ENCODE peak calls at places on chromosome 6, in eight cellular contexts. S is K562, Z is stomach, T is sigmoid colon, U is tibial nerve, L is upper lobe of left lung, W is transverse colon, M is HepG2. B is an unnamed sample. For H3K36me3, the result is how much of the 10 kb centered on the place peaks cover.

GRCh38 chr6:112936476-112936875 is 589.3 kb downstream of the RFPL4B start:
- DNase-seq in W (no peak), M (no peak), Z (no peak), S (no peak), T (no peak), U (no peak), L (no peak), B (no peak)

GRCh38 chr6:129575378-129576118 is 134.4 kb downstream of the ARHGAP18 start:
- DNase-seq in S (peak), T (no peak), L (peak), W (no peak), U (peak), M (peak), Z (no peak), B (no peak)

GRCh38 chr6:119484598-119484997 is 135.0 kb upstream of the MAN1A1 start:
- DNase-seq in U (no peak), W (no peak), T (no peak), Z (no peak), L (no peak), M (no peak), S (no peak), B (no peak)

GRCh38 chr6:2970034-2970685 is 1.2 kb downstream of the SERPINB6 start:
- DNase-seq in S (peak), Z (no peak), W (no peak), T (no peak), M (no peak), U (no peak), L (no peak), B (no peak)

GRCh38 chr6:79246891-79247290 is 12.4 kb upstream of the HMGN3 start:
- DNase-seq in T (no peak), S (no peak), W (no peak), L (no peak), U (no peak), Z (no peak), M (no peak), B (no peak)

GRCh38 chr6:37690964-37691735 is 6.5 kb downstream of the MDGA1 start:
- DNase-seq in W (no peak), Z (no peak), T (no peak), U (no peak), S (no peak), M (no peak), L (no peak), B (no peak)

GRCh38 chr6:20438462-20439070 is 36.9 kb downstream of the E2F3 start:
- DNase-seq in M (no peak), L (no peak), U (no peak), Z (no peak), T (no peak), S (no peak), W (no peak), B (no peak)

GRCh38 chr6:1764584-1764983 is 154.9 kb downstream of the FOXC1 start:
- DNase-seq in S (no peak), W (no peak), U (no peak), Z (no peak), T (no peak), M (no peak), L (no peak), B (no peak)

GRCh38 chr6:7137335-7138106 is 29.8 kb downstream of the RREB1 start:
- DNase-seq in T (peak), Z (no peak), S (peak), U (peak), L (peak), M (no peak), W (peak), B (peak)

GRCh38 chr6:148693882-148694484 is 52.8 kb upstream of the UST start:
- DNase-seq in L (no peak), Z (no peak), U (no peak), S (no peak), W (no peak), M (no peak), T (no peak), B (no peak)

GRCh38 chr6:51738614-51739013 is 348.8 kb downstream of the PKHD1 start:
- DNase-seq in Z (no peak), U (no peak), T (no peak), M (no peak), W (no peak), L (no peak), S (no peak), B (no peak)

GRCh38 chr6:93731306-93731705 is 311.9 kb upstream of the EPHA7 start:
- DNase-seq in S (no peak), T (no peak), L (no peak), U (no peak), M (no peak), Z (no peak), W (no peak), B (no peak)

GRCh38 chr6:168960557-168960956 is 293.1 kb downstream of the THBS2 start:
- DNase-seq in U (no peak), W (no peak), Z (no peak), S (no peak), L (no peak), T (no peak), M (no peak), B (no peak)

GRCh38 chr6:128316258-128316952 is 204.0 kb downstream of the PTPRK start:
- DNase-seq in L (no peak), T (no peak), U (no peak), W (no peak), Z (no peak), S (no peak), M (no peak), B (no peak)

GRCh38 chr6:30743099-30744053 is 889 bp upstream of the FLOT1 start:
- DNase-seq in T (peak), U (no peak), W (peak), S (peak), M (no peak), L (peak), Z (no peak), B (peak)

GRCh38 chr6:149484733-149485700 is at the start of gene ZC3H12D:
- DNase-seq in W (peak), M (peak), Z (peak), U (peak), S (peak), T (peak), L (peak), B (no peak)

GRCh38 chr6:87730310-87730709 is 28.3 kb upstream of the AKIRIN2 start:
- DNase-seq in Z (no peak), L (peak), M (peak), S (no peak), T (peak), U (peak), W (peak), B (peak)

GRCh38 chr6:30615958-30616810 is 859 bp downstream of the PPP1R10 start:
- DNase-seq in W (no peak), L (no peak), M (peak), S (peak), Z (no peak), T (peak), U (peak), B (no peak)

GRCh38 chr6:122184260-122184934 is 215.1 kb upstream of the HSF2 start:
- DNase-seq in Z (no peak), S (no peak), L (no peak), M (peak), T (no peak), U (no peak), W (no peak), B (no peak)

GRCh38 chr6:3259491-3259958 is 778 bp downstream of the PSMG4 start:
- DNase-seq in U (no peak), M (peak), Z (peak), L (peak), T (no peak), S (peak), W (peak), B (peak)

GRCh38 chr6:22251331-22251730 is 45.5 kb downstream of the PRL start:
- DNase-seq in U (no peak), L (no peak), T (no peak), S (no peak), M (no peak), Z (no peak), W (no peak), B (no peak)

GRCh38 chr6:168272379-168273011 is 47.1 kb downstream of the DACT2 start:
- DNase-seq in U (no peak), L (no peak), W (no peak), S (peak), Z (no peak), T (no peak), M (peak), B (no peak)

GRCh38 chr6:135937126-135937525 is 85.6 kb downstream of the PDE7B start:
- DNase-seq in Z (no peak), M (no peak), L (no peak), W (no peak), S (no peak), T (no peak), U (no peak), B (no peak)

GRCh38 chr6:101294676-101295075 is 98.8 kb upstream of the GRIK2 start:
- DNase-seq in Z (no peak), W (no peak), M (no peak), L (no peak), U (no peak), S (no peak), T (no peak), B (no peak)

GRCh38 chr6:6712979-6713514 is 124.5 kb downstream of the LY86 start:
- DNase-seq in W (no peak), T (no peak), L (peak), M (no peak), S (no peak), U (no peak), Z (no peak), B (no peak)

GRCh38 chr6:2899596-2899995 is 3.5 kb downstream of the SERPINB9 start:
- DNase-seq in U (no peak), T (no peak), M (no peak), Z (no peak), S (no peak), W (no peak), L (no peak), B (no peak)

GRCh38 chr6:25327372-25327771 is 48.2 kb downstream of the CARMIL1 start:
- DNase-seq in W (no peak), Z (no peak), S (no peak), U (no peak), L (no peak), T (no peak), M (no peak), B (no peak)

GRCh38 chr6:37514377-37514776 is 14.7 kb upstream of the CCDC167 start:
- DNase-seq in Z (no peak), W (no peak), T (no peak), M (no peak), U (no peak), L (no peak), S (no peak), B (no peak)

GRCh38 chr6:22367331-22367730 is 70.5 kb upstream of the PRL start:
- DNase-seq in Z (no peak), U (no peak), W (no peak), M (no peak), L (no peak), T (no peak), S (no peak), B (no peak)

GRCh38 chr6:154569136-154569862 is 58.8 kb upstream of the CNKSR3 start:
- DNase-seq in U (no peak), W (no peak), S (no peak), M (no peak), L (no peak), Z (no peak), T (no peak), B (no peak)

GRCh38 chr6:13818341-13818740 is 4.0 kb upstream of the MCUR1 start:
- DNase-seq in W (no peak), S (no peak), M (peak), Z (no peak), T (no peak), U (no peak), L (no peak), B (no peak)

GRCh38 chr6:160737934-160738333 is 35.9 kb downstream of the PLG start:
- DNase-seq in M (no peak), U (no peak), S (no peak), L (no peak), T (no peak), W (no peak), Z (no peak), B (no peak)

GRCh38 chr6:160730911-160731310 is 28.9 kb downstream of the PLG start:
- DNase-seq in Z (no peak), U (no peak), T (no peak), L (no peak), M (peak), W (no peak), S (peak), B (no peak)

GRCh38 chr6:160734627-160735026 is 32.6 kb downstream of the PLG start:
- DNase-seq in L (no peak), S (no peak), U (no peak), M (no peak), T (no peak), Z (no peak), W (no peak), B (no peak)

GRCh38 chr6:160735523-160735922 is 33.5 kb downstream of the PLG start:
- DNase-seq in M (no peak), L (no peak), U (no peak), T (no peak), S (no peak), Z (no peak), W (no peak), B (no peak)

DNA sequence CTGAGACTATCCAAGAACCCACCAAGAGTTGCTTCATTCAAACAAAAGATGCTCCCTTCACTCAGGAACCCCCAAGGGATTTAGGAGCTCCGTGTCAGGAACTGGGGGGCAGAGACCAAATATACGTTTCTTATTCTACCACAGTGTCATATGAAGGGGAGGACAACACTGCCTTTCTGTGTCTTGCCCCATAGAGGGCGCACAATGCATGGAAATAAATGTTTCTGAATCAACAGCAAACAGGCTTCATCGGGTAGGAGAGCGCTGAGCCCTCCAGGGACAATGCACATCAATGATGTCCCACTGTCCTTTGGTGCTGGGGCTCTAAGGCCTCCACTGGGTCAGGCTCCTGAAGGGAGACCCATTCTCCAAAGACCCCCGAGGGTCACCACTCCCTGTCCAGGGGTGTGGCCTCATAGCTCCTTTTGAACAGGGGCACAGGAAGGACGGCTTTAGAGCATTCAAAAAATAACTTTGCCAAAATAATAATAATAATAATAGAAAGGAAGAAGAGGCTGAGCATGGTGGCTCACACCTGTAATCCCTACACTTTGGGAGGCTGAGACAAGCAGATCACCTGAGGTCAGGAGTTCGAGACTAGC is 31.1 kb downstream of the PLG start:
- DNase-seq in U (peak), Z (peak), S (peak), T (no peak), W (peak), L (no peak), M (peak), B (peak)
- TF ChIP-seq CTCF in U (peak), Z (peak), S (peak), T (peak), W (peak), L (peak), M (peak), B (peak)

GRCh38 chr6:35048631-35049083 is 92.5 kb downstream of the TCP11 start:
- DNase-seq in W (peak), U (no peak), T (peak), L (peak), S (no peak), M (no peak), Z (no peak), B (peak)
- H3K36me3 ChIP-seq in W (under half), U (under half), T (under half), L (under half), S (under half), M (under half), Z (under half), B (under half)

DNA sequence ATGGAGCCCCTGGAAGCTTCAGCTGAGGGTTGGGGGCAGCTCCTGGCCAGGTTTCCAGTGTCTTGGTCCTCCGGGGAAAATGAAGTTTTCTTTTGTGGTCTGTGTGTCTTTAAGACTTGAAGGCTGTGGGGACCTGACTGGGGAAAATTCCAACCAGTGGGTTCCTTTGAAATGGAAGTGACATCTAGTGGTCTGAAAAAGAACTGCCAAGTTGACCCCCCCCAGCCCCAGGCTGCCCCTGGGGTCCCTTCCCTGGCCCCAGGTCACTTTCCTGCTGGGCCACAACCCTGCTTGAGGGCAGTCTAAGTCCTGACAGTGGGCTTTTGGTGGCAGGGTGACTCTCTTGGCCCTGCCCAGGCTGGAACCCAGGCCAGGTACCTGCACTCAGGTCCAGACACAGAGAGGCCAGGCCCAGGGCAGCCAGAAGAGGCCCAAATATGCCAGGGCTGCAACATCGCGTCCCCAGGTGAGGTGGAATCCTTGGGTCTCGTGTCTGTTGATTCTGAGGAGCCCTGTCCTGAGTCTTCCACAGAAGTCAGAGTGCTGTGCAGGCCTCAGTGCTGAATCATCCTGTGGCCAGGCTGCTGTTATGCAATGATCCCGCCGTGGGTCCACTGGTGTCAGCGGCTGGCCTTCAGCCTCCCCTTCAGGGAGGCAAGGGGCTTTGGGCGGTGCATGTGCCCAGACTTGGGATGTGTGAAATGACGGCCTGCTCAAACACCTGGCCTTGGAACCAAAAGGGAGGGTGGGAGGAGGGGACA is 68.4 kb downstream of the VEGFA start:
- DNase-seq in T (peak), L (peak), M (peak), Z (peak), U (peak), S (peak), W (peak), B (no peak)
- TF ChIP-seq EP300 in T (no peak), L (no peak), M (peak), Z (no peak), U (no peak), S (peak), W (no peak), B (no peak)

GRCh38 chr6:52909531-52909930 is at the start of gene GSTA3:
- DNase-seq in L (no peak), M (no peak), Z (no peak), W (no peak), U (no peak), T (no peak), S (no peak), B (no peak)

GRCh38 chr6:52910091-52910490 is 593 bp upstream of the GSTA3 start:
- DNase-seq in W (no peak), L (no peak), M (no peak), Z (no peak), S (no peak), T (no peak), U (no peak), B (no peak)

GRCh38 chr6:52900536-52900935 is 9.0 kb downstream of the GSTA3 start:
- DNase-seq in M (no peak), T (no peak), L (no peak), W (no peak), Z (no peak), S (no peak), U (no peak), B (no peak)

GRCh38 chr6:52909131-52909530 is 367 bp downstream of the GSTA3 start:
- DNase-seq in M (no peak), W (no peak), T (no peak), Z (no peak), S (no peak), U (no peak), L (no peak), B (no peak)

GRCh38 chr6:52904562-52905279 is 4.8 kb downstream of the GSTA3 start:
- DNase-seq in W (no peak), M (peak), S (peak), L (no peak), U (no peak), Z (no peak), T (no peak), B (no peak)
- TF ChIP-seq CTCF in W (no peak), M (peak), S (peak), L (no peak), U (no peak), Z (no peak), T (no peak), B (no peak)

DNA sequence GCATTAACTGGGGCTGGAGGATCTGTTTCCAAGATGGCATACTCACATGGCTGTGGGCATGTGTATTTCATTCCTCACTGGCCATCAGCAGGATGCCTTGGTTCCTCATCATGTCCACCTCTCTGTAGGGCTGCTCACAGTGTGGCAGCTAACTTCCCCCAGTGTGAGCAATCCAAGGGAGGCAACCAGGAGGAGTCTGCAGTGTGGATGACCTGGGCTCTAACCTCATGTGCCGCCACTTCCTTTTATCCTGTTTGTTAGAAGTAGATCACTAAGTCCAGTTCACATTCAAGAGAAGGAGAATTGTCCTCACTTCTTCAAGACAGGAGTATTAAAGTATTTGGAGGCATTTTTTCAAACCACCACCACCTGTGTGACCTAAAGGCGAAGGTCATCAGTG is 54.4 kb downstream of the MTHFD1L start:
- DNase-seq in S (no peak), U (no peak), Z (no peak), L (no peak), M (no peak), T (no peak), W (no peak), B (no peak)
- H3K36me3 ChIP-seq in S (under half), U (under half), Z (under half), L (under half), M (under half), T (under half), W (under half), B (under half)

GRCh38 chr6:44228433-44228832 is 5.0 kb downstream of the SLC29A1 start:
- DNase-seq in L (no peak), S (no peak), T (no peak), U (no peak), W (no peak), M (no peak), Z (no peak), B (no peak)

GRCh38 chr6:44228836-44229235 is 5.4 kb downstream of the SLC29A1 start:
- DNase-seq in U (no peak), S (no peak), T (no peak), L (no peak), W (no peak), Z (no peak), M (no peak), B (no peak)

GRCh38 chr6:44228031-44228430 is 4.6 kb downstream of the SLC29A1 start:
- DNase-seq in T (no peak), L (no peak), U (no peak), S (no peak), M (no peak), Z (no peak), W (no peak), B (no peak)

GRCh38 chr6:44229376-44230033 is 6.1 kb downstream of the SLC29A1 start:
- DNase-seq in M (no peak), U (no peak), W (no peak), Z (no peak), T (peak), S (no peak), L (no peak), B (no peak)

GRCh38 chr6:44230034-44230675 is 6.8 kb downstream of the SLC29A1 start:
- DNase-seq in Z (no peak), M (no peak), T (no peak), L (no peak), W (no peak), S (no peak), U (no peak), B (no peak)
- TF ChIP-seq EP300 in Z (no peak), M (no peak), T (no peak), L (no peak), W (no peak), S (no peak), U (no peak), B (no peak)

GRCh38 chr6:17589402-17590116 is 10.5 kb upstream of the FAM8A1 start:
- DNase-seq in L (peak), W (peak), T (no peak), U (no peak), S (no peak), Z (no peak), M (peak), B (no peak)
- TF ChIP-seq CTCF in L (peak), W (no peak), T (no peak), U (no peak), S (peak), Z (no peak), M (no peak), B (no peak)

B was measured in ovary.